ENCODE peak calls at places on chromosomes 16 and 17, in ten cellular contexts. One of them, this sample, is unnamed.

GRCh38 chr16:86575754-86576557 is 2.4 kb upstream of the FOXL1 start:
- DNase-seq in A673: peak; percentile 93
- DNase-seq in naive B cell: no peak
- DNase-seq in dorsolateral prefrontal cortex: no peak
- DNase-seq in breast epithelium: peak; percentile 70
- DNase-seq in psoas muscle: peak; percentile 70
- DNase-seq in effector CD8-positive, alpha-beta T cell: no peak
- DNase-seq in HS-5: no peak
- DNase-seq in NCI-H524 treated with DMSO at 0.1 percent for 48 hours: peak; percentile 53
- DNase-seq in NCI-H2081 treated with DMSO at 0.1 percent for 48 hours: no peak
- DNase-seq in this sample: no peak

GRCh38 chr17:58710948-58711552 is 18.6 kb downstream of the RAD51C start:
- DNase-seq in A673: peak; percentile 73
- DNase-seq in naive B cell: peak; percentile 47
- DNase-seq in dorsolateral prefrontal cortex: peak; percentile 28
- DNase-seq in breast epithelium: no peak
- DNase-seq in psoas muscle: no peak
- DNase-seq in effector CD8-positive, alpha-beta T cell: peak; percentile 2
- DNase-seq in HS-5: peak; percentile 29
- DNase-seq in NCI-H524 treated with DMSO at 0.1 percent for 48 hours: no peak
- DNase-seq in NCI-H2081 treated with DMSO at 0.1 percent for 48 hours: peak; percentile 38
- DNase-seq in this sample: no peak

GRCh38 chr17:66507982-66508760 is 205.8 kb downstream of the PRKCA start:
- DNase-seq in A673: no peak
- DNase-seq in naive B cell: no peak
- DNase-seq in dorsolateral prefrontal cortex: no peak
- DNase-seq in breast epithelium: no peak
- DNase-seq in psoas muscle: no peak
- DNase-seq in effector CD8-positive, alpha-beta T cell: no peak
- DNase-seq in HS-5: no peak
- DNase-seq in NCI-H524 treated with DMSO at 0.1 percent for 48 hours: no peak
- DNase-seq in NCI-H2081 treated with DMSO at 0.1 percent for 48 hours: no peak
- DNase-seq in this sample: no peak

GRCh38 chr16:1174477-1175357 is 21.8 kb downstream of the CACNA1H start:
- DNase-seq in A673: peak; percentile 70
- DNase-seq in naive B cell: no peak
- DNase-seq in dorsolateral prefrontal cortex: no peak
- DNase-seq in breast epithelium: no peak
- DNase-seq in psoas muscle: no peak
- DNase-seq in effector CD8-positive, alpha-beta T cell: no peak
- DNase-seq in HS-5: no peak
- DNase-seq in NCI-H524 treated with DMSO at 0.1 percent for 48 hours: no peak
- DNase-seq in NCI-H2081 treated with DMSO at 0.1 percent for 48 hours: no peak
- DNase-seq in this sample: no peak

GRCh38 chr16:23587726-23588125 is 8.4 kb downstream of the NDUFAB1 start:
- DNase-seq in A673: no peak
- DNase-seq in naive B cell: no peak
- DNase-seq in dorsolateral prefrontal cortex: no peak
- DNase-seq in breast epithelium: no peak
- DNase-seq in psoas muscle: no peak
- DNase-seq in effector CD8-positive, alpha-beta T cell: no peak
- DNase-seq in HS-5: peak; percentile 91
- DNase-seq in NCI-H524 treated with DMSO at 0.1 percent for 48 hours: no peak
- DNase-seq in NCI-H2081 treated with DMSO at 0.1 percent for 48 hours: no peak
- DNase-seq in this sample: no peak

GRCh38 chr17:74407384-74407783 is 24.5 kb upstream of the GPRC5C start:
- DNase-seq in A673: no peak
- DNase-seq in naive B cell: no peak
- DNase-seq in dorsolateral prefrontal cortex: no peak
- DNase-seq in breast epithelium: no peak
- DNase-seq in psoas muscle: peak; percentile 34
- DNase-seq in effector CD8-positive, alpha-beta T cell: no peak
- DNase-seq in HS-5: no peak
- DNase-seq in NCI-H524 treated with DMSO at 0.1 percent for 48 hours: no peak
- DNase-seq in NCI-H2081 treated with DMSO at 0.1 percent for 48 hours: no peak
- DNase-seq in this sample: no peak

GRCh38 chr16:5075637-5076036 is 4.0 kb downstream of the ALG1 start:
- DNase-seq in A673: no peak
- DNase-seq in naive B cell: no peak
- DNase-seq in dorsolateral prefrontal cortex: no peak
- DNase-seq in breast epithelium: no peak
- DNase-seq in psoas muscle: peak; percentile 6
- DNase-seq in effector CD8-positive, alpha-beta T cell: no peak
- DNase-seq in HS-5: no peak
- DNase-seq in NCI-H524 treated with DMSO at 0.1 percent for 48 hours: no peak
- DNase-seq in NCI-H2081 treated with DMSO at 0.1 percent for 48 hours: no peak
- DNase-seq in this sample: no peak

GRCh38 chr16:46947900-46948547 is 25.4 kb downstream of the DNAJA2 start:
- DNase-seq in A673: peak; percentile 50
- DNase-seq in naive B cell: peak; percentile 33
- DNase-seq in dorsolateral prefrontal cortex: no peak
- DNase-seq in breast epithelium: no peak
- DNase-seq in psoas muscle: no peak
- DNase-seq in effector CD8-positive, alpha-beta T cell: no peak
- DNase-seq in HS-5: no peak
- DNase-seq in NCI-H524 treated with DMSO at 0.1 percent for 48 hours: no peak
- DNase-seq in NCI-H2081 treated with DMSO at 0.1 percent for 48 hours: no peak
- DNase-seq in this sample: peak; percentile 34

GRCh38 chr16:73739049-73739769 is 557.4 kb upstream of the PSMD7 start:
- DNase-seq in A673: no peak
- DNase-seq in naive B cell: no peak
- DNase-seq in dorsolateral prefrontal cortex: no peak
- DNase-seq in breast epithelium: no peak
- DNase-seq in psoas muscle: no peak
- DNase-seq in effector CD8-positive, alpha-beta T cell: no peak
- DNase-seq in HS-5: no peak
- DNase-seq in NCI-H524 treated with DMSO at 0.1 percent for 48 hours: no peak
- DNase-seq in NCI-H2081 treated with DMSO at 0.1 percent for 48 hours: no peak
- DNase-seq in this sample: no peak

GRCh38 chr17:79627184-79627765 is 16.4 kb upstream of the RBFOX3 start:
- DNase-seq in A673: no peak
- DNase-seq in naive B cell: no peak
- DNase-seq in dorsolateral prefrontal cortex: peak; percentile 2
- DNase-seq in breast epithelium: no peak
- DNase-seq in psoas muscle: no peak
- DNase-seq in effector CD8-positive, alpha-beta T cell: no peak
- DNase-seq in HS-5: no peak
- DNase-seq in NCI-H524 treated with DMSO at 0.1 percent for 48 hours: no peak
- DNase-seq in NCI-H2081 treated with DMSO at 0.1 percent for 48 hours: no peak
- DNase-seq in this sample: no peak

GRCh38 chr17:80025796-80026195 is 9.9 kb downstream of the TBC1D16 start:
- DNase-seq in A673: no peak
- DNase-seq in naive B cell: no peak
- DNase-seq in dorsolateral prefrontal cortex: no peak
- DNase-seq in breast epithelium: no peak
- DNase-seq in psoas muscle: no peak
- DNase-seq in effector CD8-positive, alpha-beta T cell: no peak
- DNase-seq in HS-5: no peak
- DNase-seq in NCI-H524 treated with DMSO at 0.1 percent for 48 hours: peak; percentile 31
- DNase-seq in NCI-H2081 treated with DMSO at 0.1 percent for 48 hours: no peak
- DNase-seq in this sample: no peak

GRCh38 chr16:85570213-85570734 is 42.8 kb upstream of the GSE1 start:
- DNase-seq in A673: no peak
- DNase-seq in naive B cell: peak; percentile 26
- DNase-seq in dorsolateral prefrontal cortex: no peak
- DNase-seq in breast epithelium: peak; percentile 75
- DNase-seq in psoas muscle: no peak
- DNase-seq in effector CD8-positive, alpha-beta T cell: no peak
- DNase-seq in HS-5: no peak
- DNase-seq in NCI-H524 treated with DMSO at 0.1 percent for 48 hours: no peak
- DNase-seq in NCI-H2081 treated with DMSO at 0.1 percent for 48 hours: no peak
- DNase-seq in this sample: peak; percentile 59

GRCh38 chr16:83992624-83993023 is 24.6 kb downstream of the NECAB2 start:
- DNase-seq in A673: no peak
- DNase-seq in naive B cell: no peak
- DNase-seq in dorsolateral prefrontal cortex: no peak
- DNase-seq in breast epithelium: peak; percentile 51
- DNase-seq in psoas muscle: no peak
- DNase-seq in effector CD8-positive, alpha-beta T cell: no peak
- DNase-seq in HS-5: no peak
- DNase-seq in NCI-H524 treated with DMSO at 0.1 percent for 48 hours: no peak
- DNase-seq in NCI-H2081 treated with DMSO at 0.1 percent for 48 hours: no peak
- DNase-seq in this sample: no peak

GRCh38 chr16:50742521-50743150 is 750 bp downstream of the CYLD start:
- DNase-seq in A673: peak; percentile 11
- DNase-seq in naive B cell: peak; percentile 71
- DNase-seq in dorsolateral prefrontal cortex: no peak
- DNase-seq in breast epithelium: no peak
- DNase-seq in psoas muscle: peak; percentile 27
- DNase-seq in effector CD8-positive, alpha-beta T cell: peak; percentile 41
- DNase-seq in HS-5: no peak
- DNase-seq in NCI-H524 treated with DMSO at 0.1 percent for 48 hours: no peak
- DNase-seq in NCI-H2081 treated with DMSO at 0.1 percent for 48 hours: no peak
- DNase-seq in this sample: peak; percentile 33

GRCh38 chr16:46768809-46769208 is 20.7 kb upstream of the MYLK3 start:
- DNase-seq in A673: no peak
- DNase-seq in naive B cell: no peak
- DNase-seq in dorsolateral prefrontal cortex: no peak
- DNase-seq in breast epithelium: no peak
- DNase-seq in psoas muscle: peak; percentile 31
- DNase-seq in effector CD8-positive, alpha-beta T cell: no peak
- DNase-seq in HS-5: no peak
- DNase-seq in NCI-H524 treated with DMSO at 0.1 percent for 48 hours: peak; percentile 84
- DNase-seq in NCI-H2081 treated with DMSO at 0.1 percent for 48 hours: no peak
- DNase-seq in this sample: no peak

GRCh38 chr17:77778636-77779524 is 179.6 kb upstream of the TNRC6C start:
- DNase-seq in A673: peak; percentile 46
- DNase-seq in naive B cell: no peak
- DNase-seq in dorsolateral prefrontal cortex: peak; percentile 73
- DNase-seq in breast epithelium: peak; percentile 74
- DNase-seq in psoas muscle: peak; percentile 61
- DNase-seq in effector CD8-positive, alpha-beta T cell: no peak
- DNase-seq in HS-5: no peak
- DNase-seq in NCI-H524 treated with DMSO at 0.1 percent for 48 hours: peak; percentile 98
- DNase-seq in NCI-H2081 treated with DMSO at 0.1 percent for 48 hours: no peak
- DNase-seq in this sample: no peak

GRCh38 chr17:63774141-63774981 is at the start of gene DDX42:
- DNase-seq in A673: peak; percentile 73
- DNase-seq in naive B cell: no peak
- DNase-seq in dorsolateral prefrontal cortex: peak; percentile 85
- DNase-seq in breast epithelium: peak; percentile 83
- DNase-seq in psoas muscle: peak; percentile 90
- DNase-seq in effector CD8-positive, alpha-beta T cell: peak; percentile 79
- DNase-seq in HS-5: peak; percentile 25
- DNase-seq in NCI-H524 treated with DMSO at 0.1 percent for 48 hours: peak; percentile 3
- DNase-seq in NCI-H2081 treated with DMSO at 0.1 percent for 48 hours: no peak
- DNase-seq in this sample: peak; percentile 26

GRCh38 chr16:76474048-76474447 is 196.8 kb downstream of the CNTNAP4 start:
- DNase-seq in A673: no peak
- DNase-seq in naive B cell: no peak
- DNase-seq in dorsolateral prefrontal cortex: no peak
- DNase-seq in breast epithelium: no peak
- DNase-seq in psoas muscle: no peak
- DNase-seq in effector CD8-positive, alpha-beta T cell: no peak
- DNase-seq in HS-5: no peak
- DNase-seq in NCI-H524 treated with DMSO at 0.1 percent for 48 hours: no peak
- DNase-seq in NCI-H2081 treated with DMSO at 0.1 percent for 48 hours: no peak
- DNase-seq in this sample: no peak

This sample was measured in GM19239.